ENCODE peak calls at places on chromosomes 12 and 14, in five cellular contexts. X is choroid plexus epithelial cell, Y is ovary, R is AG04450, J is brain microvascular endothelial cell. U is an unnamed sample.

GRCh38 chr12:44296624-44297197 is 460.8 kb downstream of the TMEM117 start:
- DNase-seq in Y (no peak), X (no peak), J (no peak), R (no peak), U (no peak)

GRCh38 chr12:18905134-18905533 is 167.2 kb downstream of the CAPZA3 start:
- DNase-seq in J (no peak), Y (no peak), R (no peak), X (no peak), U (no peak)

GRCh38 chr14:99734406-99735051 is 50.4 kb downstream of the CYP46A1 start:
- DNase-seq in R (no peak), J (no peak), X (no peak), Y (peak; percentile 18), U (peak; percentile 83)

GRCh38 chr12:75923964-75924666 is 107.5 kb downstream of the PHLDA1 start:
- DNase-seq in J (no peak), X (peak; percentile 25), R (no peak), Y (no peak), U (no peak)

GRCh38 chr12:41548926-41549325 is 360.8 kb downstream of the PDZRN4 start:
- DNase-seq in X (no peak), R (no peak), Y (no peak), J (no peak), U (no peak)

GRCh38 chr14:30138517-30138916 is 210.9 kb upstream of the PRKD1 start:
- DNase-seq in Y (no peak), X (no peak), R (no peak), J (no peak), U (no peak)

GRCh38 chr14:32513571-32514009 is 184.5 kb downstream of the AKAP6 start:
- DNase-seq in J (no peak), X (peak; percentile 58), Y (no peak), R (no peak), U (no peak)

GRCh38 chr14:90816686-90817436 is 631 bp upstream of the TTC7B start:
- DNase-seq in X (no peak), J (no peak), Y (no peak), R (no peak), U (peak; percentile 48)

GRCh38 chr14:39988939-39989338 is 556.7 kb upstream of the FBXO33 start:
- DNase-seq in X (peak; percentile 43), J (no peak), R (no peak), Y (no peak), U (no peak)

GRCh38 chr14:21308479-21309237 is 28.8 kb downstream of the RPGRIP1 start:
- DNase-seq in R (no peak), X (peak; percentile 94), Y (no peak), J (peak; percentile 91), U (no peak)

GRCh38 chr14:87142568-87143211 is 850.3 kb downstream of the GALC start:
- DNase-seq in J (no peak), R (no peak), Y (no peak), X (no peak), U (no peak)

GRCh38 chr12:45674583-45674982 is 54.9 kb upstream of the ARID2 start:
- DNase-seq in R (peak; percentile 76), J (peak; percentile 95), X (peak; percentile 95), Y (peak; percentile 40), U (peak; percentile 57)

GRCh38 chr12:30599631-30600030 is 96.0 kb downstream of the IPO8 start:
- DNase-seq in X (peak; percentile 50), J (peak; percentile 29), Y (no peak), R (peak; percentile 13), U (no peak)

GRCh38 chr12:12387521-12387920 is 30.6 kb downstream of the BORCS5 start:
- DNase-seq in R (no peak), Y (no peak), X (peak; percentile 65), J (peak; percentile 42), U (peak; percentile 38)

GRCh38 chr14:38217538-38217937 is 9.8 kb downstream of the SSTR1 start:
- DNase-seq in X (peak; percentile 29), Y (no peak), R (no peak), J (no peak), U (no peak)

GRCh38 chr14:54040851-54041250 is 84.2 kb upstream of the BMP4 start:
- DNase-seq in J (no peak), R (no peak), Y (no peak), X (peak; percentile 7), U (no peak)

GRCh38 chr12:15393037-15393436 is 70.7 kb downstream of the PTPRO start:
- DNase-seq in J (no peak), X (no peak), Y (no peak), R (no peak), U (no peak)

GRCh38 chr14:43579743-43580142 is 927.3 kb downstream of the FSCB start:
- DNase-seq in X (no peak), J (no peak), Y (no peak), R (no peak), U (no peak)

GRCh38 chr12:27852117-27852516 is 72.1 kb upstream of the MANSC4 start:
- DNase-seq in Y (no peak), J (no peak), R (no peak), X (no peak), U (no peak)

GRCh38 chr12:2110127-2110526 is 57.3 kb downstream of the CACNA1C start:
- DNase-seq in Y (no peak), R (no peak), J (no peak), X (no peak), U (no peak)

GRCh38 chr14:90512332-90512951 is 115.6 kb downstream of the CALM1 start:
- DNase-seq in J (no peak), X (no peak), R (no peak), Y (no peak), U (peak; percentile 75)

GRCh38 chr12:109291531-109292341 is 17.3 kb downstream of the FOXN4 start:
- DNase-seq in Y (no peak), X (peak; percentile 12), R (no peak), J (no peak), U (peak; percentile 98)
- H3K4me3 ChIP-seq in Y (no peak overlapping the region), X (no peak overlapping the region), R (peak overlapping the region; percentile 13), J (peak overlapping the region; percentile 17), U (peak overlapping the region; percentile 61)

GRCh38 chr14:95667251-95667693 is 19.0 kb upstream of the TCL1B start:
- DNase-seq in R (no peak), X (no peak), Y (no peak), J (no peak), U (no peak)
- H3K4me3 ChIP-seq in R (no peak overlapping the region), X (no peak overlapping the region), Y (no peak overlapping the region), J (no peak overlapping the region), U (no peak overlapping the region)

GRCh38 chr12:80582431-80582830 is 125.0 kb upstream of the MYF6 start:
- DNase-seq in R (no peak), Y (no peak), J (no peak), X (no peak), U (no peak)

GRCh38 chr12:80576641-80577418 is 130.6 kb upstream of the MYF6 start:
- DNase-seq in R (no peak), J (no peak), X (peak; percentile 32), Y (no peak), U (peak; percentile 32)

DNA sequence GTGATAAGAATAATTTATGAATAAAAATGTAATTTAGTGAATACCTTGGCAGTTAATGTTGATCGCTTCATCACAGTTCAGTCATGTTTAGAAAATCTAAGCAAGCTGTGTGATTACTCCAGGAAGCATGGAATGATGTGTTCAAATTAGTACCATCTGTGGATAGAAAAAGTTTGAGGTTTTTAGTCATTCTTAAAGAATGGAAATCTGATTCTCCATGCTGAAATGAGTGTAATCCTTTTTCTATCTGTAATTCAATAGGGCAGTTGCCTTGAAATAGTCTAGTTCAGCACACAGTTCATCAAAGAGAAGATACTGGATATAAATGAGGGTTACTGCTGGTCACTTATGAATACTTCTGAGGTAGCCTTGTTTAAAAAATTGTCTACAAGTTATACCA is 127.2 kb upstream of the MYF6 start:
- DNase-seq in Y (no peak), J (peak; percentile 68), X (peak; percentile 94), R (peak; percentile 80), U (peak; percentile 80)
- H3K4me3 ChIP-seq in Y (no peak overlapping the region), J (peak overlapping the region; percentile 18), X (peak overlapping the region; percentile 27), R (no peak overlapping the region), U (no peak overlapping the region)

GRCh38 chr12:109713187-109713984 is at the start of gene FAM222A:
- DNase-seq in J (peak; percentile 92), Y (peak; percentile 98), X (peak; percentile 98), R (peak; percentile 85), U (peak; percentile 100)

GRCh38 chr12:109716092-109716479 is 2.5 kb downstream of the FAM222A start:
- DNase-seq in Y (peak; percentile 60), X (no peak), J (no peak), R (no peak), U (peak; percentile 79)

GRCh38 chr12:109715310-109716091 is 1.9 kb downstream of the FAM222A start:
- DNase-seq in J (no peak), Y (peak; percentile 89), X (no peak), R (no peak), U (peak; percentile 54)

GRCh38 chr12:109714141-109714912 is 702 bp downstream of the FAM222A start:
- DNase-seq in J (no peak), R (no peak), Y (peak; percentile 81), X (peak; percentile 56), U (peak; percentile 96)

GRCh38 chr12:109714913-109715244 is 1.3 kb downstream of the FAM222A start:
- DNase-seq in J (no peak), X (no peak), Y (no peak), R (no peak), U (peak; percentile 70)
- H3K4me3 ChIP-seq in J (no peak overlapping the region), X (no peak overlapping the region), Y (peak overlapping the region; percentile 60), R (peak overlapping the region; percentile 34), U (no peak overlapping the region)

GRCh38 chr12:117058442-117059072 is 40.7 kb downstream of the TESC start:
- DNase-seq in X (no peak), Y (no peak), R (no peak), J (no peak), U (no peak)
- H3K4me3 ChIP-seq in X (no peak overlapping the region), Y (no peak overlapping the region), R (no peak overlapping the region), J (no peak overlapping the region), U (no peak overlapping the region)

DNA sequence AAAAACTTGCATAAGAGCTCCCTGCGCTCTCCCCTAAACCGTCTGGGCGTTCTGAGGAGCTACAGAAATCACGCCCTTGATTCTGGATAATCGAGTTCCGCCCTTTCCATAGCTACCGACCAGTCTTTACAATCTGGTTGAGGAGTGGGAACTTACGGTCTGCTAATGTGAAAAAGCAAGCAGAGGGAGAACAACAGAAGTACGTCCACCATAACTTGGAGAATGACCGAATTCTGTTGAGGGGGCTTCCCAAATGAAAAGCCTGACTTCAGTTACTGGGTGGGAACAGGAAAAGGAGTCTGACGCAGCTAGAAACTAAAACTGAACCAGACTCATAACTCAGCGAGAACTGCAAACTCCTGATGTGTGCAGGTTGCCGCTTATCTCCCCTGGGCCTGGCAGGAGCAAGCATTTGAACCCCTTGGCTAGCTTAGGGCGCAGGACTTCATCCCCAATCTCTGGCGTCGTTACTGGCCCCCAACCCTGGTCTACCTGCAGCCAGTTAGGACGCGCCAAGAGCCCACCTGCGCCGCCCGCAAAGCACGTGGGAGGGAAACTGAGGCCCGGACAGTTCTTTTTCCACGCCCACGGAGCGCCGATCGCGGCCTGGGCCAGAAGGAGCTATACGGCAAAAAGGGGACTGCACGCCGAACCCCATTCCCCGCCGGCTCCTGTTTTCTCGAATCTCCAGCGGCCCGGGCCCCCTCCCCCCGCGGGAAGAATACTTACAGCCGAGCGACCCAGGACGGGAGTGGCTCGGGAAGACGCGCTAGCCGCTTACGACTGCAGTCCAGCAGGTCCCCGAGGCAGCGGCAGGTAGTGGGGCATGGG is 818 bp downstream of the LRIG3 start:
- DNase-seq in Y (peak; percentile 63), X (peak; percentile 71), J (peak; percentile 36), R (no peak), U (peak; percentile 83)
- H3K4me3 ChIP-seq in Y (peak overlapping the region; percentile 85), X (peak overlapping the region; percentile 89), J (peak overlapping the region; percentile 91), R (peak overlapping the region; percentile 75), U (peak overlapping the region; percentile 90)

GRCh38 chr14:104516906-104517305 is 62.7 kb upstream of the C14orf180 start:
- DNase-seq in X (no peak), J (no peak), Y (no peak), R (no peak), U (peak; percentile 53)
- H3K4me3 ChIP-seq in X (no peak overlapping the region), J (no peak overlapping the region), Y (no peak overlapping the region), R (no peak overlapping the region), U (no peak overlapping the region)

GRCh38 chr12:111408686-111409402 is 3.1 kb downstream of the SH2B3 start:
- DNase-seq in R (no peak), J (no peak), X (no peak), Y (no peak), U (peak; percentile 85)
- H3K4me3 ChIP-seq in R (peak overlapping the region; percentile 91), J (peak overlapping the region; percentile 91), X (peak overlapping the region; percentile 91), Y (no peak overlapping the region), U (peak overlapping the region; percentile 93)

U was measured in osteoblast.